ENCODE peak calls at places on chromosomes 13 and 19, in six cellular contexts. L is ovary, X is transverse colon, S is esophagus muscularis mucosa, F is IMR-90, B is breast epithelium. W is an unnamed sample.

GRCh38 chr13:35953537-35954206 is 177.5 kb downstream of the DCLK1 start:
- DNase-seq in L (peak; percentile 69), X (peak; percentile 49), S (peak; percentile 93), F (peak; percentile 94), B (no peak), W (no peak)

GRCh38 chr13:44263920-44264610 is 109.6 kb upstream of the SERP2 start:
- DNase-seq in L (peak; percentile 72), X (no peak), S (no peak), F (peak; percentile 20), B (no peak), W (no peak)

GRCh38 chr19:32859591-32859990 is 10.0 kb downstream of the SLC7A9 start:
- DNase-seq in L (no peak), X (no peak), S (no peak), F (no peak), B (no peak), W (no peak)

GRCh38 chr13:98534821-98535220 is 42.1 kb downstream of the STK24 start:
- DNase-seq in L (no peak), X (no peak), S (no peak), F (no peak), B (no peak), W (no peak)

GRCh38 chr13:112204881-112205327 is 138.0 kb downstream of the SOX1 start:
- DNase-seq in L (no peak), X (no peak), S (no peak), F (no peak), B (no peak), W (no peak)

GRCh38 chr13:113664751-113665581 is 2.1 kb upstream of the GRK1 start:
- DNase-seq in L (no peak), X (peak; percentile 11), S (no peak), F (no peak), B (peak; percentile 46), W (no peak)

GRCh38 chr19:17337675-17338439 is 504 bp downstream of the GTPBP3 start:
- DNase-seq in L (peak; percentile 56), X (no peak), S (no peak), F (no peak), B (no peak), W (no peak)

GRCh38 chr19:3658004-3658822 is 31.6 kb upstream of the CACTIN start:
- DNase-seq in L (no peak), X (no peak), S (no peak), F (no peak), B (peak; percentile 73), W (no peak)

GRCh38 chr19:7862413-7862951 is 11.7 kb downstream of the PRR36 start:
- DNase-seq in L (peak; percentile 75), X (peak; percentile 81), S (no peak), F (peak; percentile 34), B (peak; percentile 65), W (no peak)

GRCh38 chr19:38837304-38837626 is 5.7 kb upstream of the ECH1 start:
- DNase-seq in L (no peak), X (no peak), S (no peak), F (no peak), B (no peak), W (no peak)
- H3K36me3 ChIP-seq in L (no peaks in the 10 kb centered on the region), X (peaks cover 66% of the 10 kb centered on the region), S (peaks cover 72% of the 10 kb centered on the region), F (peaks cover 62% of the 10 kb centered on the region), B (peaks cover 18% of the 10 kb centered on the region), W (peaks cover 55% of the 10 kb centered on the region)

DNA sequence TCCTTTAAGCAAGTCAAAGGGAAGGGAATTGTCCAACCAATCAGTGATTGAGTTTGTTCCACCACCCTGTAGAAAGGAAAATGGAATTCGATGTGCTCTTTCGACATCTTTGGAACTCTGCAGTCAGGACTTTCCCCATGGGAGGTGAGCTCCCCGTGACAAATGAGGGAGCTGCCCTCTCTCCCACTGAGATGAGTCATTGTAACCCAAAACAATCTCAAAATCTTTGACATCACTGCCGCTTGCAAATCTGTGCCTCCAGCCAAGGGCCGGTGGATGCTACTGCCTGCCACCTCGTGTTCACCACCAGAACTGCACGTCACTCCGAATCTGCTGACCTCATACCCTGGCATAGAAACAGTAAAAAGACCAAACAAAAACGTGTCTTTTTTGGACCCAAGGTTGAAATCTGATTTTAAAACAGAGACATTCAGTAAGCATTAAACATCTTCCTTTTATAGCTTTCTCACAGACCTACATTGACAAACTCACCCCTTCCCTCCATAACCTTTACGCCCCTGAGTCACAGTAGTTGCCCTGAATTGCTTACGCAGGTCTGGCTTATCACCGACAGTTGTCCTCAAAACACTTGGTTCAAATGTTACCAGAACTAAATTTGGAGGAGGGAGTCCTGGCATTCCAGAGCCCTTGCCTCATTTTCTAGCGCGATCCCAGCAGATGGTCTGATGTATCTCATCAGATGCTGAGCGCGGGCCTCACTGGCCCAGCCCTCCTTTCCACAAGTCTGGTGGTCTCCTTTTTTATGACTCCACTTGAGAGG is 105.2 kb downstream of the COL4A2 start:
- DNase-seq in L (peak; percentile 94), X (peak; percentile 82), S (peak; percentile 97), F (peak; percentile 100), B (peak; percentile 86), W (no peak)
- TF ChIP-seq POLR2A in L (no peak), X (no peak), S (no peak), F (peak; percentile 42), B (no peak), W (no peak)

DNA sequence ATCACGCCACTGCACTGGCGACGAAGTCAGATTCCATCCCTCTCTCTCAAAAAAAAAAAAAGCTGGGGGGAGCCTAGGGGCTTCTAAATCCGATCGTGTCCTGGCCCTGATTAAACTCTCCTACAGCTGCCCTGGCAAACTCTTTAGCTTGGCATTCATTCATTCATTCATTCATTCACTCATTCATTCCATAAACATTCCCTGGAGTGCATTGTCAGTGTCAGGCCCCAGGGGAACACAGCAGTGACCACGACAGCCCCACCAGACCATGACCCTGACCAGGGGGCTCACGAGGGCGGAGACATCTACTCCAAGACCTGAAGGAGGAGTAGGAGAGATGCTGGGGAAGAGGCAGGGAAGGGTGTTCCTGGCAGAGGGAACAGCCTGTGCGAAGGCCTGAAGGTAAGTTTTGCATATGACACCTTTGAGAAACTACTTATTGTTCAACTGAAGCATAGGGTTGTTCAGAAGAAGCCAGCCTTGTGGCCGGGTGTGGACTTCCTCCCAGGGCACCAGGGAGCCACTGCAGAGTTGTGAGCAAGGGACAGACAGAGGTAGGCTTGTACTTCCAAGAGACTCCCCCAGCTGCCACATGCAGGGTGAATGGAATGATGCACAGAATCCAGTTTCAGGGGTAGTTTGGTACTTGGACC is 24.5 kb downstream of the CEACAM16 start:
- DNase-seq in L (no peak), X (no peak), S (no peak), F (no peak), B (no peak), W (no peak)
- H3K4me3 ChIP-seq in L (no peak overlapping the region), X (peak overlapping the region; percentile 10), S (no peak overlapping the region), F (no peak overlapping the region), B (no peak overlapping the region), W (no peak overlapping the region)

DNA sequence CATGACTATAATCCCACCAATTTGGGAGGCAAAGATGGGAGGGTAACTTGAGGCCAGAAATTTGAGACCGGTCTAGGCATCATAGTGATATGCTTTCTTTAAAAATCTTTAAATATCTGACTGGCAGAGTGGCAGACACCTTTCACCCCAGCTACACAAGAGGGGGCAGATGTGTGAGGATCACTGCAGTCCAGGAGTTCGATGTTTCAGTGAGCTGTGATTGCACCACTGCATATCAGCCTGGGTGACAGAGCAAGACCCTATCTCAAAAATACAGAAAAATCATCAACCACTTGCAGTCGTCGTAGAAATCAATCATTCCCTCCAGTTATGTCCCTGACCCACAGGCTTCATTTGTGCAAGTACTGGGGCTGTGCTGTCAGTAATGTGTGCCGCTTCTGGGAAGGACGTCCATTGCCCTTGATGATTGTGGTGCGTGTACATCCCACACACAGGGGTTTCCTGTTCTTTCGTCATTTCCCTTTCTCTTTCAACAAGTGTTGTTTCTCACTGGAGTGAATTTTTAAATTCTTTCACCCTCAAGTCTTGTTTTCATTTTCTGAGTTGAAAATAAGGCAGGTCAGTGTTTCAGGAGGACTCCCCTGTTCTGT is 1.4 kb downstream of the LGALS14 start:
- DNase-seq in L (no peak), X (no peak), S (no peak), F (no peak), B (no peak), W (no peak)
- H3K36me3 ChIP-seq in L (no peaks in the 10 kb centered on the region), X (no peaks in the 10 kb centered on the region), S (no peaks in the 10 kb centered on the region), F (no peaks in the 10 kb centered on the region), B (no peaks in the 10 kb centered on the region), W (no peaks in the 10 kb centered on the region)

GRCh38 chr19:58560921-58561320 is 2.5 kb upstream of the UBE2M start:
- DNase-seq in L (no peak), X (no peak), S (no peak), F (no peak), B (no peak), W (no peak)
- TF ChIP-seq POLR2A in L (no peak), X (no peak), S (no peak), F (no peak), B (no peak), W (no peak)

GRCh38 chr19:19461306-19461670 is 54.1 kb downstream of the TSSK6 start:
- DNase-seq in L (no peak), X (no peak), S (no peak), F (no peak), B (no peak), W (no peak)
- H3K4me3 ChIP-seq in L (no peak overlapping the region), X (no peak overlapping the region), S (peak overlapping the region; percentile 41), F (no peak overlapping the region), B (peak overlapping the region; percentile 42), W (no peak overlapping the region)

GRCh38 chr13:95793018-95793555 is 116.1 kb downstream of the DNAJC3 start:
- DNase-seq in L (no peak), X (no peak), S (no peak), F (no peak), B (no peak), W (no peak)
- H3K36me3 ChIP-seq in L (no peaks in the 10 kb centered on the region), X (peaks cover 31% of the 10 kb centered on the region), S (peaks cover 60% of the 10 kb centered on the region), F (peaks cover 14% of the 10 kb centered on the region), B (no peaks in the 10 kb centered on the region), W (no peaks in the 10 kb centered on the region)

GRCh38 chr19:20565321-20566018 is at the start of gene ZNF737:
- DNase-seq in L (peak; percentile 98), X (peak; percentile 95), S (peak; percentile 98), F (peak; percentile 91), B (peak; percentile 99), W (peak; percentile 67)
- TF ChIP-seq POLR2A in L (peak; percentile 45), X (peak; percentile 80), S (peak; percentile 27), F (no peak), B (peak; percentile 42), W (peak; percentile 56)

DNA sequence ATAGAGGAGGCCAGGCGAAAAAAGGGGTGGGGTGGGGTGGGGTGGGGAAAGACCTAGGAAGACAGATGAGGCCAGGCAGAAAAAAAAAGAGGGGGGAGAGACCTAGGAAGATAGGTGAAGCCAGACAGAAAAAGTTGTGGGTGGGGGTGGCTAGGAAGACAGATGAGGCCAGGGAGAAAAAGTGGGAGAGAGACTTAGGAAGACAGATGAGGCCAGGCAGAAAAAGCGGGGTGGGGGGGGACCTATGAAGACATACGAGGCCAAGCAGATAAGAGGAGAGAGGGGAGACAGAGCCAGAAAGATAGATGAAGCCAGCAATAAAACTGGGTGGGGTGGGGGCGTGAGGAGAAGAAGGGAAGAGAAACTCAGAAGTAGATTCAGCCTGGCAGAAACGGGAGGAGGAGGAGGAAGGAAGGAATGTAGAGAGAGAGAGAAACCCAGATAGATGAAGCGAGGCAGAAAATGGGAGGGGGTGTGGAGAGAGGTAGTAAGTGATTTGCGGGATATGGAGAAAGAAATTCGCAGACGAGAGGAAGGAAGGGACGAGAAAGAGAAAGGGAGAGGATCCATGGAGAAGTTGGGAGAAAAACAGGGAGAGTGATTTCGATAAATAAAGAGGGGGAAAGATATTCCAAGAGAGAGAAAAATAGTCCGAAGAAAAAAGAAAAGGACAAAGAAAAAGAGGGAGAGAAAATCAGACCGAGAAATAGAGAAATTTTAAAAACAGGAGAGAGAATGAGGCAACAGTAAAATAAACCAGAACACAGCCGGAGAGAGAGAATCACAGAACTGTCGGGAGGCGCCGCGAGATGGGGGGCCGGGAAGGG is 12.2 kb upstream of the CACNG6 start:
- DNase-seq in L (no peak), X (no peak), S (no peak), F (no peak), B (no peak), W (no peak)
- H3K4me3 ChIP-seq in L (no peak overlapping the region), X (no peak overlapping the region), S (peak overlapping the region; percentile 49), F (no peak overlapping the region), B (peak overlapping the region; percentile 59), W (peak overlapping the region; percentile 25)

W was measured in esophagus squamous epithelium.